ENCODE peak calls at places on chromosome 13, in seven cellular contexts. T is stomach, L is HCT116, S is SJCRH30, G is upper lobe of left lung, P is uterus, E is hepatocyte. K is an unnamed sample. For H3K4me1, the result is how much of the 10 kb centered on the place peaks cover.

GRCh38 chr13:36880961-36881360 is 39.1 kb downstream of the SMAD9 start:
- DNase-seq in P (no peak), G (no peak), L (no peak), S (no peak), T (no peak), E (no peak), K (no peak)

GRCh38 chr13:60227168-60227567 is 63.4 kb upstream of the DIAPH3 start:
- DNase-seq in L (no peak), E (no peak), P (no peak), T (no peak), S (no peak), G (no peak), K (no peak)

GRCh38 chr13:113532156-113532806 is 41.8 kb upstream of the DCUN1D2 start:
- DNase-seq in G (no peak), S (peak), E (no peak), P (no peak), L (no peak), T (no peak), K (no peak)

GRCh38 chr13:44218501-44219240 is 155.0 kb upstream of the SERP2 start:
- DNase-seq in T (peak), G (peak), S (no peak), P (peak), L (no peak), E (no peak), K (peak)

GRCh38 chr13:114319441-114319871 is 5.2 kb downstream of the CHAMP1 start:
- DNase-seq in S (peak), E (no peak), P (no peak), T (no peak), G (no peak), L (no peak), K (no peak)

GRCh38 chr13:54234607-54235006 is 1206.0 kb downstream of the OLFM4 start:
- DNase-seq in L (no peak), G (no peak), E (no peak), S (no peak), P (no peak), T (no peak), K (no peak)

GRCh38 chr13:64369121-64369520 is 2861.0 kb downstream of the PCDH9 start:
- DNase-seq in S (no peak), G (no peak), T (no peak), P (no peak), E (no peak), L (no peak), K (no peak)

GRCh38 chr13:72508392-72508791 is 219.0 kb downstream of the MZT1 start:
- DNase-seq in L (no peak), P (no peak), E (no peak), T (no peak), S (no peak), G (no peak), K (no peak)

GRCh38 chr13:44116562-44117315 is 237.0 kb downstream of the LACC1 start:
- DNase-seq in L (no peak), P (no peak), E (no peak), S (no peak), T (no peak), G (no peak), K (no peak)

GRCh38 chr13:21898461-21898860 is 227.6 kb downstream of the FGF9 start:
- DNase-seq in G (no peak), L (no peak), P (no peak), T (no peak), S (peak), E (no peak), K (peak)

GRCh38 chr13:103203750-103204330 is 137.6 kb upstream of the SLC10A2 start:
- DNase-seq in L (no peak), E (no peak), G (no peak), P (no peak), T (no peak), S (no peak), K (no peak)

GRCh38 chr13:113802761-113803160 is 43.7 kb downstream of the TMEM255B start:
- DNase-seq in P (no peak), S (no peak), G (no peak), L (no peak), T (no peak), E (no peak), K (no peak)

GRCh38 chr13:113493315-113493951 is 2.9 kb upstream of the DCUN1D2 start:
- DNase-seq in P (no peak), S (no peak), G (no peak), E (peak), T (no peak), L (peak), K (peak)

GRCh38 chr13:19890030-19890429 is 26.6 kb upstream of the ZMYM5 start:
- DNase-seq in L (no peak), P (no peak), T (no peak), G (no peak), S (no peak), E (no peak), K (no peak)

GRCh38 chr13:105569816-105570215 is 965.6 kb downstream of the EFNB2 start:
- DNase-seq in S (no peak), E (no peak), L (no peak), G (no peak), P (no peak), T (no peak), K (no peak)

GRCh38 chr13:38398810-38399493 is 49.3 kb downstream of the UFM1 start:
- DNase-seq in G (no peak), P (no peak), L (no peak), S (no peak), E (peak), T (no peak), K (peak)

GRCh38 chr13:25085125-25085742 is 10.7 kb upstream of the PABPC3 start:
- DNase-seq in T (peak), P (no peak), E (peak), G (no peak), L (peak), S (peak), K (peak)

GRCh38 chr13:97539651-97540230 is 105.8 kb downstream of the RAP2A start:
- DNase-seq in P (no peak), T (no peak), E (no peak), G (no peak), L (no peak), S (no peak), K (no peak)

GRCh38 chr13:99303863-99304521 is 3.2 kb downstream of the GPR183 start:
- DNase-seq in L (no peak), E (no peak), T (no peak), P (no peak), S (no peak), G (peak), K (no peak)

GRCh38 chr13:27638521-27638920 is 16.8 kb downstream of the POLR1D start:
- DNase-seq in P (no peak), E (no peak), G (no peak), L (no peak), S (no peak), T (no peak), K (no peak)

GRCh38 chr13:24228852-24229458 is 68.4 kb downstream of the SPATA13 start:
- DNase-seq in S (peak), L (peak), P (no peak), T (no peak), G (no peak), E (peak), K (peak)

GRCh38 chr13:103288114-103288513 is 221.9 kb upstream of the SLC10A2 start:
- DNase-seq in T (no peak), E (no peak), L (no peak), S (no peak), P (no peak), G (no peak), K (no peak)

GRCh38 chr13:79385694-79386093 is 20.4 kb downstream of the RBM26 start:
- DNase-seq in S (no peak), E (no peak), T (no peak), G (no peak), P (no peak), L (no peak), K (no peak)

GRCh38 chr13:80052286-80052685 is 288.6 kb downstream of the SPRY2 start:
- DNase-seq in G (no peak), L (no peak), T (no peak), E (no peak), P (no peak), S (no peak), K (no peak)

GRCh38 chr13:28429685-28430290 is 65.1 kb downstream of the FLT1 start:
- DNase-seq in E (no peak), S (no peak), G (no peak), L (no peak), P (no peak), T (no peak), K (no peak)

GRCh38 chr13:42575938-42576337 is 2.0 kb downstream of the TNFSF11 start:
- DNase-seq in L (no peak), S (no peak), E (no peak), P (no peak), T (no peak), G (no peak), K (no peak)

GRCh38 chr13:42577538-42577937 is 3.6 kb downstream of the TNFSF11 start:
- DNase-seq in L (no peak), G (no peak), E (no peak), T (no peak), S (no peak), P (no peak), K (no peak)

GRCh38 chr13:42574435-42575311 is 721 bp downstream of the TNFSF11 start:
- DNase-seq in S (no peak), G (no peak), L (no peak), E (peak), T (no peak), P (no peak), K (no peak)

GRCh38 chr13:42571895-42572294 is 2.1 kb upstream of the TNFSF11 start:
- DNase-seq in E (no peak), T (no peak), L (no peak), P (no peak), G (no peak), S (no peak), K (no peak)

DNA sequence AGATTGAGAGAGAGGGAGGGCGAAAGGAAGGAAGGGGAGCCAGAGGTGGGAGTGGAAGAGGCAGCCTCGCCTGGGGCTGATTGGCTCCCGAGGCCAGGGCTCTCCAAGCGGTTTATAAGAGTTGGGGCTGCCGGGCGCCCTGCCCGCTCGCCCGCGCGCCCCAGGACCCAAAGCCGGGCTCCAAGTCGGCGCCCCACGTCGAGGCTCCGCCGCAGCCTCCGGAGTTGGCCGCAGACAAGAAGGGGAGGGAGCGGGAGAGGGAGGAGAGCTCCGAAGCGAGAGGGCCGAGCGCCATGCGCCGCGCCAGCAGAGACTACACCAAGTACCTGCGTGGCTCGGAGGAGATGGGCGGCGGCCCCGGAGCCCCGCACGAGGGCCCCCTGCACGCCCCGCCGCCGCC is at the start of gene TNFSF11:
- DNase-seq in P (no peak), T (no peak), E (peak), S (no peak), L (no peak), G (no peak), K (no peak)
- H3K4me3 ChIP-seq in P (no peak), T (peak), E (peak), S (no peak), L (no peak), G (no peak), K (peak)

DNA sequence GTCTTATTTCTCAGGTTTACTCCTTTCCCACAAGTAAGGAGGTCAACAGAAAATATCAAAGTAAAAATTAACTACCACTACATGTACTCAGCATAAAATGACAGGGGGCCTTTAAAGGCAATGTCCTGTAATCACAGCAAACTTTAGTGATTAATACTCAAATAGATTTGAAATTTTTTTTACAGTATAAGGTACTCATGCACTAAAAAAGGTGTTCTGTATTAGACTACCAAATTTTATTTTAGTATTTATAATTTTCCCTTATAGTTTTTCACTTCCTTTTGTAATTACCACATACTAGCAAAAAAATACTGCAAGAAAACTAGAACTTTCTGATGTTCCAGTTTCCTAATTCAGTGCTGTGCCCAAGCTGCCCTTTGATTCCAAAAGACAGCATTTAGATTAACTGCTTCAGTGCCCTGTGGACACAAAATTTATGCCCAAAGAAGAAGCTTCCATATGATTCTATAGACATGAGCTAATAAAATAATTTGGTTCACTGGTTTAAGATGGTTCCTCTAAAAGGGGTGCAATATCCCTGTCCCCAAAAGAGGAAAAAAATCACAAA is 70.6 kb downstream of the KLF12 start:
- DNase-seq in P (no peak), S (no peak), G (no peak), T (no peak), L (no peak), E (no peak), K (no peak)
- H3K27ac ChIP-seq in P (peak), S (no peak), G (no peak), T (peak), L (no peak), E (no peak), K (no peak)

GRCh38 chr13:91348906-91349435 is 1.5 kb downstream of the MIR17HG start:
- DNase-seq in T (peak), L (peak), S (peak), G (peak), P (peak), E (peak), K (peak)

GRCh38 chr13:91347996-91348905 is 764 bp downstream of the MIR17HG start:
- DNase-seq in S (peak), E (peak), G (peak), L (no peak), T (peak), P (peak), K (peak)

GRCh38 chr13:91346062-91346461 is 1.4 kb upstream of the MIR17HG start:
- DNase-seq in E (no peak), T (no peak), S (no peak), P (no peak), G (no peak), L (no peak), K (no peak)

GRCh38 chr13:91346848-91347211 is 657 bp upstream of the MIR17HG start:
- DNase-seq in L (no peak), T (no peak), E (peak), S (peak), P (no peak), G (no peak), K (peak)

GRCh38 chr13:91347212-91347995 is at the start of gene MIR17HG:
- DNase-seq in L (peak), S (peak), T (peak), E (peak), P (peak), G (peak), K (peak)
- H3K4me1 ChIP-seq in L (under half), S (under half), T (under half), E (under half), P (under half), G (under half), K (under half)

DNA sequence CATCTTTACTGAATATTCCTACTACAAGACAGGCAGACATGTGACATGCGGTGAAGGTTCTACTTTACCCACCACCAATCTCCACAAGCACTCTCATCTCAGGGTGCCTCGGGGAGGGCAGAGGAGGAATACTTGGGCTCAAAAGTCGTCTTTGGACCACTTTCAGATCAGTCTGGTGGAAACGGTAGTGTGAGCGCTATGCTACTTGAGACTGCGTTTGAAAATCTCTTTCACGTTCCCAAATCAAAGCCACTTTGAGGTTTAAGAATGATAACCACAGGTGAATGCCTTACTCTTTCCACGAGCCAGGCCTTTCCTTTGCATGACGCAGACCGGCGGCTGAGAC is 1.5 kb upstream of the SOX1 start:
- DNase-seq in S (no peak), T (no peak), E (no peak), P (no peak), G (no peak), L (no peak), K (no peak)
- H3K4me3 ChIP-seq in S (no peak), T (no peak), E (no peak), P (no peak), G (no peak), L (no peak), K (no peak)

DNA sequence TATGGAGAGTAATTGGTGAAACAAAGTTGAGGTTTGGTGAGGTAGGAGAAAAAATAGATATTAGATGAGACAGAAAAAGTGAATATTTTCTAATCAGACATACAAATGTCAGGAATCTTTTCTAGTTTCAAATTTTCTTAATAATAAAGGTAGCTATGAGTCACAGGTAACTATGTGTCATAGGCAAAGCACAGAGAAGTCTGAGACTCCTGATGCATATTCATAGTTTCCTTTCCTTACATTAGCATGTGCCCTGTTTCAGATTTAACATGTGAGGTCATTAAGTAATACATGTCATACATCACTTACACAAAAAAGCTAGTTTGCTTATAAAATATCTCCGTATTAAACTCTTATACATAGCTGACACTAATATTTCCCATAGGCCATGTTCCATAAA is 1141.3 kb upstream of the PCDH20 start:
- DNase-seq in E (no peak), S (no peak), T (no peak), L (no peak), P (no peak), G (no peak), K (no peak)
- H3K27ac ChIP-seq in E (no peak), S (no peak), T (no peak), L (no peak), P (no peak), G (no peak), K (no peak)

GRCh38 chr13:39462456-39462855 is 140.5 kb downstream of the LHFPL6 start:
- DNase-seq in L (no peak), G (no peak), P (no peak), S (no peak), E (no peak), T (no peak), K (no peak)
- H3K4me1 ChIP-seq in L (under half), G (under half), P (under half), S (under half), E (under half), T (under half), K (under half)

DNA sequence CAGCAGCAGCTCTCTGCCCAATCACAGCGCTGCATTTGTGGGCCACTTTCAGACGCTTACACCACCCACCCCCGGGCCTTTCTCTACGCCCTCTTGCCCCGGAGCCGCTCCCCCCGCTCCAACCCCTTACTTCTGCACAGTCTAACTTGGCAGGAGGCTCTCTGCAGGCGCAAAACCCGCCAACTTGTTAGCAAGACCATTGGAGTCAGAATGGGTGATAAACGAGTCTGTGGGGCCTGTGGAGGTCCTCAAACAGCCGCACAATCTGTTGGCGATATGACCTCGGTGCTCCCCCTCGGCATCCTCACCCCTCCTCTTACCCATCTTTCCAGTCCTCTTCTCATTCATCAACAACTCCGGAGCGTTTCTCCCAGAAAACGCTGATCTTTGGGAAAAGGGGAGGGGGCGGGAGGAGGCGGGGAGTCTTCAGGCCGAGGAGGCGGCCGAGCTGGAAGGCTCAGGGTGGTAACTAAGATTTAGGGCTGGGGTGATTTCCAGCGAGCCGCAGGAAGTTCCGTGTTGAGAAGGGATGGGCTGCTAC is 4.2 kb downstream of the SOX21 start:
- DNase-seq in G (no peak), E (no peak), S (peak), L (no peak), T (no peak), P (no peak), K (no peak)
- H3K4me3 ChIP-seq in G (no peak), E (no peak), S (peak), L (no peak), T (no peak), P (no peak), K (no peak)

DNA sequence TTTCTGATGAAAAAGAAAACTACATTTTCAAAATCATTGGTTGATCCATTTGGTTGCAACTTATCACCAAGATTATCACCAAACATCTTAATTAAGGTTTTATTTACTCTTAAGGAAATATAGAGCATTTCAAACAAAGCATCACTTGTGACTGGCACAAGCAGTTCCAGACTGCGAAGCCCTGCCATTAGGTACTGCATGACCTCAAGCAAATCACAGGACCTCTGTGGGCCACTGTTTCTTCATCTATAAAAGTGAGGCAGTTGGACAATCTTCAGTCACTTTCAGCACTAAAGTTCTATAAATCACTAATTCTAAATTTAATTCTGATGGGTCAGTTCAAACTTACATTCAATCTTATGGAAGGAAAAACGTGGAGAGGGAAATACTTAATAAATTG is 2.0 kb downstream of the ELF1 start:
- DNase-seq in P (no peak), G (peak), L (no peak), E (peak), T (peak), S (no peak), K (peak)
- H3K27ac ChIP-seq in P (peak), G (peak), L (no peak), E (peak), T (peak), S (no peak), K (peak)

GRCh38 chr13:51819544-51819943 is 15.6 kb upstream of the DHRS12 start:
- DNase-seq in T (no peak), P (no peak), S (no peak), G (no peak), E (no peak), L (no peak), K (no peak)
- H3K4me1 ChIP-seq in T (under half), P (under half), S (under half), G (under half), E (under half), L (under half), K (under half)

K was measured in small intestine.